ENCODE peak calls at places on chromosomes 7 and 10, in seven cellular contexts. One of them, this sample, is unnamed.

GRCh38 chr7:142438235-142438922 is 180.5 kb upstream of the PRSS58 start:
- DNase-seq in HCT116: peak; percentile 49
- DNase-seq in HepG2: peak; percentile 9
- DNase-seq in A549: peak; percentile 66
- DNase-seq in K562: peak; percentile 84
- DNase-seq in H1: peak; percentile 61
- DNase-seq in GM12878: no peak
- DNase-seq in this sample: peak; percentile 38

GRCh38 chr10:86048973-86049372 is 317.6 kb downstream of the GRID1 start:
- DNase-seq in HCT116: no peak
- DNase-seq in HepG2: no peak
- DNase-seq in A549: no peak
- DNase-seq in K562: no peak
- DNase-seq in H1: no peak
- DNase-seq in GM12878: no peak
- DNase-seq in this sample: no peak

GRCh38 chr7:22640269-22640668 is 86.7 kb upstream of the IL6 start:
- DNase-seq in HCT116: no peak
- DNase-seq in HepG2: no peak
- DNase-seq in A549: no peak
- DNase-seq in K562: no peak
- DNase-seq in H1: no peak
- DNase-seq in GM12878: peak; percentile 60
- DNase-seq in this sample: no peak

GRCh38 chr7:107390921-107391320 is 78.9 kb upstream of the GPR22 start:
- DNase-seq in HCT116: no peak
- DNase-seq in HepG2: peak; percentile 6
- DNase-seq in A549: no peak
- DNase-seq in K562: no peak
- DNase-seq in H1: no peak
- DNase-seq in GM12878: no peak
- DNase-seq in this sample: no peak

GRCh38 chr10:26438534-26439269 is 561 bp downstream of the APBB1IP start:
- DNase-seq in HCT116: no peak
- DNase-seq in HepG2: no peak
- DNase-seq in A549: no peak
- DNase-seq in K562: no peak
- DNase-seq in H1: peak; percentile 63
- DNase-seq in GM12878: no peak
- DNase-seq in this sample: no peak

GRCh38 chr7:7138897-7139296 is 43.4 kb upstream of the C1GALT1 start:
- DNase-seq in HCT116: no peak
- DNase-seq in HepG2: no peak
- DNase-seq in A549: no peak
- DNase-seq in K562: no peak
- DNase-seq in H1: no peak
- DNase-seq in GM12878: no peak
- DNase-seq in this sample: no peak

GRCh38 chr7:155985518-155986427 is 173.5 kb upstream of the SHH start:
- DNase-seq in HCT116: no peak
- DNase-seq in HepG2: no peak
- DNase-seq in A549: no peak
- DNase-seq in K562: no peak
- DNase-seq in H1: no peak
- DNase-seq in GM12878: no peak
- DNase-seq in this sample: no peak

GRCh38 chr10:118276203-118276602 is 65.9 kb downstream of the FAM204A start:
- DNase-seq in HCT116: no peak
- DNase-seq in HepG2: no peak
- DNase-seq in A549: no peak
- DNase-seq in K562: no peak
- DNase-seq in H1: no peak
- DNase-seq in GM12878: no peak
- DNase-seq in this sample: no peak

GRCh38 chr10:94725871-94726270 is 36.6 kb upstream of the CYP2C19 start:
- DNase-seq in HCT116: no peak
- DNase-seq in HepG2: no peak
- DNase-seq in A549: peak; percentile 20
- DNase-seq in K562: no peak
- DNase-seq in H1: no peak
- DNase-seq in GM12878: no peak
- DNase-seq in this sample: no peak

GRCh38 chr10:101850747-101851146 is 7.1 kb upstream of the KCNIP2 start:
- DNase-seq in HCT116: no peak
- DNase-seq in HepG2: no peak
- DNase-seq in A549: no peak
- DNase-seq in K562: no peak
- DNase-seq in H1: no peak
- DNase-seq in GM12878: no peak
- DNase-seq in this sample: no peak

GRCh38 chr7:13077466-13077865 is 390.0 kb downstream of the ARL4A start:
- DNase-seq in HCT116: no peak
- DNase-seq in HepG2: no peak
- DNase-seq in A549: no peak
- DNase-seq in K562: no peak
- DNase-seq in H1: no peak
- DNase-seq in GM12878: no peak
- DNase-seq in this sample: peak; percentile 41

GRCh38 chr10:29636178-29636577 is 1.4 kb upstream of the SVIL start:
- DNase-seq in HCT116: no peak
- DNase-seq in HepG2: no peak
- DNase-seq in A549: peak; percentile 67
- DNase-seq in K562: no peak
- DNase-seq in H1: no peak
- DNase-seq in GM12878: peak; percentile 15
- DNase-seq in this sample: peak; percentile 90

GRCh38 chr10:22340362-22341189 is 4.7 kb upstream of the SPAG6 start:
- DNase-seq in HCT116: peak; percentile 76
- DNase-seq in HepG2: peak; percentile 41
- DNase-seq in A549: peak; percentile 85
- DNase-seq in K562: peak; percentile 90
- DNase-seq in H1: peak; percentile 81
- DNase-seq in GM12878: peak; percentile 69
- DNase-seq in this sample: peak; percentile 53
- TF ChIP-seq POLR2A in HCT116: no peak
- TF ChIP-seq POLR2A in HepG2: peak; percentile 45
- TF ChIP-seq POLR2A in A549: peak; percentile 40
- TF ChIP-seq POLR2A in K562: peak; percentile 81
- TF ChIP-seq POLR2A in H1: no peak
- TF ChIP-seq POLR2A in GM12878: no peak
- TF ChIP-seq POLR2A in this sample: peak; percentile 31

DNA sequence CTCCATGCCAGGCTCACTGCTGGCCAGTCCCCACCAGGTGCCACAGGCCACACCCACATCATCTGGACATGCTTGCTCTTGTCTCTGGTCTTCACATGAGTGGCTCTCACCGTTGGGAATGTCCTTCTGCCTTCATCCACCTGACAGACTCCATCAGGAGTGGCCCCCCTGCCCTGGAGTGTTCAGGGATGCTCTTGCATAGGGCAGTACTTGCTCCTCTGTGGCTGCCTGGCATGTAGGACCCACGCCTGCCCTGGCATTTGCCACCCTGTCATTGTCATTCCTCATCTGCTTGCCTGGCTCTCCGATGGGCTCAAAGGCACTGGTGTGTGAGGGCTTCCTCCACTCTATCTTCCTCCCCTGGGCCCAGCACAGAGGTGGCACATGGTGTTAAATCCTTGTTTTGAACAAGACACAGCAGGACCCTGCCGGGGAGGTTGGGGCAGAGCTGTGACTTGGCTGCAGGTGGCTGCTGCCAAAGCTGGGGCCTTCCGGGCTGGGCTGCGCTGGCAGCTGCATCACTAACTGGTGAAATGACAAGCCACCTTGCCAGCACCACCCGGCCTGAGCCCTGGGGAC is 1.8 kb downstream of the SH2D4B start:
- DNase-seq in HCT116: no peak
- DNase-seq in HepG2: no peak
- DNase-seq in A549: no peak
- DNase-seq in K562: no peak
- DNase-seq in H1: peak; percentile 37
- DNase-seq in GM12878: no peak
- DNase-seq in this sample: no peak
- TF ChIP-seq MAX in HCT116: no peak
- TF ChIP-seq MAX in HepG2: no peak
- TF ChIP-seq MAX in A549: no peak
- TF ChIP-seq MAX in K562: no peak
- TF ChIP-seq MAX in H1: no peak
- TF ChIP-seq MAX in GM12878: no peak
- TF ChIP-seq MAX in this sample: no peak

DNA sequence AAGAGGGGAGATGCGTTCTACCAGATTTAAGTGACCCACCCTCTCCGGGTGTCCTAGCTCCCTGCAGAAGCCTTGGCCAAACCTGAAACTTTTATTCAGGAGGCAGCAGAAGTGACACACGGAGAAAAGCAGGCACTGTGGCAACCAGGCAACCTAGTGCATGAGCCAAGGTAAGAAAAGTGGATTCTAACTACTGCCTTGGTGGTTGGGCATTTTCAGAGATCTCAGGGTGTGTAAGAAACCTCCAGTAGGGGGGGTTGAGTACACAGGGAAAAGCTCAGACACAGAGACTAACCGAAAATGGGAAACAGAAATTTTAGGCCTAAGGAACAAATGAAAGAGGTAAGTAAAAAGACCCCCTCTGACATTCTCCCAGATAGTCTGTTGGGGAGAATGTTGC is 645.7 kb downstream of the ANKRD7 start:
- DNase-seq in HCT116: peak; percentile 12
- DNase-seq in HepG2: peak; percentile 3
- DNase-seq in A549: peak; percentile 5
- DNase-seq in K562: no peak
- DNase-seq in H1: peak; percentile 47
- DNase-seq in GM12878: no peak
- DNase-seq in this sample: no peak
- H3K4me1 ChIP-seq in HCT116: no peaks in the 10 kb centered on the region
- H3K4me1 ChIP-seq in HepG2: peaks cover 18% of the 10 kb centered on the region
- H3K4me1 ChIP-seq in A549: no peaks in the 10 kb centered on the region
- H3K4me1 ChIP-seq in K562: no peaks in the 10 kb centered on the region
- H3K4me1 ChIP-seq in H1: peaks cover 3% of the 10 kb centered on the region
- H3K4me1 ChIP-seq in GM12878: no peaks in the 10 kb centered on the region
- H3K4me1 ChIP-seq in this sample: no peaks in the 10 kb centered on the region

GRCh38 chr7:149714081-149714909 is 59.1 kb downstream of the ZNF467 start:
- DNase-seq in HCT116: no peak
- DNase-seq in HepG2: peak; percentile 75
- DNase-seq in A549: peak; percentile 83
- DNase-seq in K562: peak; percentile 100
- DNase-seq in H1: peak; percentile 90
- DNase-seq in GM12878: peak; percentile 32
- DNase-seq in this sample: peak; percentile 78
- TF ChIP-seq POLR2A in HCT116: no peak
- TF ChIP-seq POLR2A in HepG2: peak; percentile 59
- TF ChIP-seq POLR2A in A549: peak; percentile 74
- TF ChIP-seq POLR2A in K562: no peak
- TF ChIP-seq POLR2A in H1: no peak
- TF ChIP-seq POLR2A in GM12878: peak; percentile 41
- TF ChIP-seq POLR2A in this sample: no peak

DNA sequence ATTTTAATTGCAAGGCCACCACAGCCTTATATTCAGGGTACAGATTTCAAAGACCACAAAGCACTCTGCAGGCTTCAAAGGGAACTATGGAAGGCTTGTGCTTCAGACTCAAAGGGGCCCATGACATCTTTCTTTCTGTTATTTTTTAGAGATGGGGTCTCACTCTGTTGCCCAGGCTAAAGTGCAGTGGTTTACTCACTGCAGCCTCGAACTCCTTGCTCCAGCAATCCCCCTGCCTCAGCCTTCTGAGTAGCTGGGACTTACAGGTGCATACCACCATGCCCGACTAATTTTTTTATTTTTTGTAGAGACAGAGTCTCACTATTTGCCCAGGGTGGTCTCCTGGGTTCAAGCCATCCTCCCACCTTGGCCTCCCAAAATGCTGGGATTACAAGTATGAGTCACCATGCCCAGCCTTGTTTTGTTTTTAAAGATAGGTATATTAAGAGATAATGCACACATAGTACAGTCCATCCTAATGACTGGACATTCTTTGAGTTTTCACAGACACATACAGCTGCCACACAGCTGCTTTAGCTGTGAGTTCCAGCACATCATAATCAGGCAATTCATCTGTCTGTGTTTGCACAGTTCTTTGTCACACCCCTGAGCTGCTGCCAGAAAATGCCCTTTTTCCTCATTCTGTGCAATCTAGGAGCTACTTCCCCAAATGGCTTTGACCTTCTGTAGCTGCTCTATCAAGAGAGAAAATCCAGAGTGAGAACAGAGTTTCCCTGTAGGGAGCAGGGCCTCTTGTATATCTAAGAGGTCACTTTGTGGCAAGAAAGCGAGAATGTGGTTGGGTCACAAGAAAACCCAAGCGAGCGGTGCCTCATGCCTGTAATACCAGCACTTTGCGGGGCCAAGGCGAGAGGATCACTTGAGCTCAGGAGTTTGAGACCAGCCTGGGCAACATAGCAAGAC is 24.1 kb downstream of the SLC29A3 start:
- DNase-seq in HCT116: no peak
- DNase-seq in HepG2: peak; percentile 74
- DNase-seq in A549: peak; percentile 51
- DNase-seq in K562: no peak
- DNase-seq in H1: no peak
- DNase-seq in GM12878: no peak
- DNase-seq in this sample: no peak
- TF ChIP-seq MAX in HCT116: no peak
- TF ChIP-seq MAX in HepG2: no peak
- TF ChIP-seq MAX in A549: no peak
- TF ChIP-seq MAX in K562: no peak
- TF ChIP-seq MAX in H1: no peak
- TF ChIP-seq MAX in GM12878: no peak
- TF ChIP-seq MAX in this sample: no peak